ENCODE peak calls at places on chromosomes 3 and 15, in four cellular contexts. B is cardiac muscle cell, A is heart left ventricle, I is left lung. S is an unnamed sample. For H3K36me3, the result is how much of the 10 kb centered on the place peaks cover.

GRCh38 chr3:48696156-48696555 is 10.4 kb upstream of the NCKIPSD start:
- DNase-seq in B (no peak), A (no peak), I (no peak), S (no peak)

GRCh38 chr3:179146911-179147570 is 1.1 kb upstream of the PIK3CA start:
- DNase-seq in B (peak), A (no peak), I (no peak), S (no peak)

GRCh38 chr3:60025071-60026055 is 975.5 kb upstream of the CFAP20DC start:
- DNase-seq in B (no peak), A (no peak), I (no peak), S (no peak)

GRCh38 chr3:96449341-96449740 is 365.1 kb upstream of the EPHA6 start:
- DNase-seq in B (no peak), A (no peak), I (no peak), S (no peak)

GRCh38 chr15:70492240-70493177 is 270.8 kb downstream of the UACA start:
- DNase-seq in B (no peak), A (peak), I (peak), S (no peak)

GRCh38 chr3:61464785-61465184 is 96.6 kb upstream of the PTPRG start:
- DNase-seq in B (no peak), A (no peak), I (no peak), S (no peak)

GRCh38 chr15:88989578-88989977 is 76.4 kb upstream of the MFGE8 start:
- DNase-seq in B (no peak), A (no peak), I (no peak), S (no peak)

GRCh38 chr3:155241559-155241958 is 51.9 kb downstream of the STRIT1 start:
- DNase-seq in B (no peak), A (no peak), I (no peak), S (no peak)

GRCh38 chr3:124409650-124410275 is 320.5 kb upstream of the UMPS start:
- DNase-seq in B (peak), A (no peak), I (no peak), S (no peak)

DNA sequence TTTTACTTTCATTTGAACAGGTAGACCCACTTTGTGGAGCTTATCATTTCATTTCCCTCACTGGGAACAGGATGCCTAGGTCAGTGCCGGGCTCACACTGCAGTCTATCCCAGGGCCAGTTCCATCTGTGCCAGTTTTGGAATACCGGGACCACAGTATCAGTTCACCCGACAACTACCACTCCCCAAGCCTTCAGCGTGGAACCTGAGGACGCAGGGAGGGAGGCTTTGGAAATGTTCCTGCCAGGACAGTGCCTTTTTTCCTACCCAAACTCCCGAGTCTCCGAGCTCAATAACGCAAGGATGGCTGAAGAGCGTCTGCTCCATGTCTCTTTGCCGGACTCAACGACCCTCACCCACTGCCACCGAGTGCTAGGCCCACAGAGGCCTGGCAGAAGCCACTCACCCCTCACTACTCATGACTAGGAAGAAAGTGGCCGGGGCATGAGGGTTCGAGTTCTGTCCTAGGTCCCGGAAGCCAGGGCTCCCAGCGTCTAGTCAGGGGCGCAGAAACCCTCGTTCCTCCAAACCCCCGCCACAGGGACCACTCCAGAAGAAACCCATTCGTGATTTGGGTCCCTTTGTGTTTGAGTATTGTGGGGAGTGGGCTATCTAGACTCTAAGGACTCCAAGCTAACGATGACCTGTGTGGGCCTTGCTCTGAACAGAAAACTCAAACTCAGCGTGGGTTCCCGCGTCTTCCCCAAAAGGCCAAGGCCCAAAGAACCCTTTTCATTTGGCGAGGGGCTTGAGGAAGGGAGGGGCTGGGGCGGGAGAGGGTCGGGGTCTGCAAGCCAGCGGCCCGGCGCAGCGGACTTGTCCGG is 11.4 kb downstream of the ZIC1 start:
- DNase-seq in B (no peak), A (no peak), I (no peak), S (no peak)
- H3K4me3 ChIP-seq in B (peak), A (peak), I (no peak), S (no peak)

DNA sequence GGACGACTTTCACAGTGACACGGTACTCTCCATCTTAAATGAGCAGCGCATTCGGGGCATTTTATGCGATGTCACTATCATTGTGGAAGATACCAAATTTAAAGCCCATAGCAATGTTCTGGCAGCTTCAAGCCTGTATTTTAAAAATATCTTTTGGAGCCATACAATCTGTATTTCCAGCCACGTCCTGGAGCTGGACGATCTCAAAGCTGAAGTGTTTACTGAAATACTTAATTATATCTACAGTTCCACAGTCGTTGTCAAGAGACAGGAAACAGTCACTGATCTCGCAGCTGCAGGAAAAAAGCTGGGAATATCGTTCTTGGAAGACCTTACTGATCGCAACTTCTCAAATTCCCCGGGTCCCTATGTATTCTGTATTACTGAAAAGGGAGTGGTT is 44.4 kb upstream of the RASA2 start:
- DNase-seq in B (no peak), A (no peak), I (no peak), S (no peak)
- H3K36me3 ChIP-seq in B (under half), A (under half), I (under half), S (under half)

GRCh38 chr3:187799942-187800637 is 54.8 kb upstream of the BCL6 start:
- DNase-seq in B (no peak), A (no peak), I (no peak), S (no peak)
- H3K4me3 ChIP-seq in B (no peak), A (no peak), I (no peak), S (no peak)

GRCh38 chr3:196754215-196754937 is 14.7 kb downstream of the PAK2 start:
- DNase-seq in B (no peak), A (no peak), I (no peak), S (no peak)

GRCh38 chr3:196757876-196758739 is 18.5 kb downstream of the PAK2 start:
- DNase-seq in B (no peak), A (no peak), I (no peak), S (no peak)

GRCh38 chr3:196753201-196753600 is 13.5 kb downstream of the PAK2 start:
- DNase-seq in B (no peak), A (no peak), I (no peak), S (no peak)

GRCh38 chr3:196756738-196757137 is 17.1 kb downstream of the PAK2 start:
- DNase-seq in B (no peak), A (no peak), I (no peak), S (no peak)
- H3K36me3 ChIP-seq in B (under half), A (under half), I (under half), S (under half)

DNA sequence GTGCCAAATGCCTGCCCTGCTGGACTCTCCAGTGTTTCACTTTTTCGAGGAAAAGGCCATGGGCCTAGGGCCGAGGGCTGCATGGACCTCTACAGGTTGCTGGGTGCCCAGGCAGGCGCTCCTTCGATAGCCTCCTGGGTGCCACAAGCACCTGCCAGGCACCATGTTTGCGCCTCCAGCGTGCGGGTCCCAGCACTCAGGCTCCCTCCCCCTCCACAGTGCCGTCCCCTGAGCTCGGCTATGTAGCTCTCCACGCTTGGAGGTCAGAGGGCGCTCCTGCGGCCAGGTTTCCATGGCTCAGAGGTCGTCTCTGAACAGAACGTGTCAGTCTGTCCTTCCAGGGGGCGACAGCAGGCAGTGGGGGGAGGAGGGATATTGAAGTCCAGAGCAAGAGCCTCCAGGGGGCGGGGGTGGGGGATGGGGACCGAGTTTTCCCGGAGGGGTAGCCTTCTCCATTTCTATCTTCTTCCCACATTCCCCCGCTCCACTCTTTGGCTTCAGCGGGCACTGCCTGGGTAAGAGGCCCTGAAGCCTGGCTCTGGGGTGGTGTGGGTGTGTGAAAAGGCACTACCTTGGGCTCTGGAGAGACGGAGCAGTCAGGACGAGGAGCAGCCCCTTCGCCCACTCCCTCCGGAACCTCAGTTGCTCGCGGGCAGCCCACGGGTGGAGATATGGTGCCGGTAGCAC is 3.6 kb downstream of the ONECUT1 start:
- DNase-seq in B (no peak), A (no peak), I (no peak), S (no peak)
- H3K4me3 ChIP-seq in B (no peak), A (no peak), I (no peak), S (no peak)

GRCh38 chr3:89586256-89586655 is 478.8 kb downstream of the EPHA3 start:
- DNase-seq in B (no peak), A (no peak), I (no peak), S (no peak)

GRCh38 chr3:89584398-89584797 is 477.0 kb downstream of the EPHA3 start:
- DNase-seq in B (no peak), A (no peak), I (no peak), S (no peak)

GRCh38 chr3:89586676-89587075 is 479.3 kb downstream of the EPHA3 start:
- DNase-seq in B (no peak), A (no peak), I (no peak), S (no peak)
- H3K36me3 ChIP-seq in B (under half), A (under half), I (under half), S (under half)

GRCh38 chr15:57143511-57144078 is 225.2 kb downstream of the TCF12 start:
- DNase-seq in B (no peak), A (no peak), I (no peak), S (no peak)

GRCh38 chr15:57144448-57144847 is 226.0 kb downstream of the TCF12 start:
- DNase-seq in B (no peak), A (no peak), I (no peak), S (no peak)

GRCh38 chr15:57149196-57149595 is 227.1 kb upstream of the CGNL1 start:
- DNase-seq in B (no peak), A (no peak), I (no peak), S (no peak)

GRCh38 chr15:57148236-57148635 is 228.1 kb upstream of the CGNL1 start:
- DNase-seq in B (no peak), A (no peak), I (no peak), S (no peak)

GRCh38 chr15:57146394-57147140 is 228.1 kb downstream of the TCF12 start:
- DNase-seq in B (peak), A (no peak), I (no peak), S (no peak)
- H3K4me3 ChIP-seq in B (no peak), A (no peak), I (no peak), S (no peak)